ENCODE peak calls at places on chromosomes 6 and 20, in nine cellular contexts. V, J, I, P, T, U, N, L and H are unnamed samples.

GRCh38 chr6:127078669-127079068 is 39.8 kb upstream of the RSPO3 start:
- DNase-seq in V (no peak), P (no peak), I (no peak), T (no peak), J (no peak), U (no peak), L (no peak), N (no peak), H (no peak)

GRCh38 chr20:21396045-21396893 is 1.1 kb downstream of the NKX2-4 start:
- DNase-seq in I (peak), V (peak), L (no peak), U (no peak), P (peak), T (no peak), J (no peak), N (no peak), H (peak)

GRCh38 chr6:53673138-53673801 is 7.7 kb upstream of the KLHL31 start:
- DNase-seq in V (peak), L (peak), J (peak), N (peak), U (no peak), T (peak), P (no peak), I (no peak), H (no peak)

GRCh38 chr6:16320533-16321340 is 82.3 kb downstream of the GMPR start:
- DNase-seq in P (no peak), T (peak), U (no peak), I (no peak), L (no peak), J (peak), V (peak), N (peak), H (no peak)

GRCh38 chr6:32779036-32779435 is 15.7 kb upstream of the HLA-DQB2 start:
- DNase-seq in I (no peak), V (no peak), L (no peak), T (no peak), U (no peak), P (no peak), J (no peak), N (no peak), H (no peak)

GRCh38 chr20:35600176-35600995 is 15.2 kb upstream of the SPAG4 start:
- DNase-seq in N (no peak), T (no peak), J (no peak), V (no peak), L (no peak), U (no peak), P (no peak), I (no peak), H (no peak)

GRCh38 chr20:43972051-43972450 is 57.4 kb downstream of the TOX2 start:
- DNase-seq in I (no peak), N (no peak), J (no peak), T (no peak), U (no peak), V (no peak), P (no peak), L (no peak), H (no peak)

GRCh38 chr6:108596947-108597346 is 36.2 kb downstream of the FOXO3 start:
- DNase-seq in J (no peak), V (no peak), P (no peak), L (no peak), I (no peak), U (no peak), T (no peak), N (no peak), H (no peak)

GRCh38 chr6:160301341-160301740 is 42.7 kb upstream of the SLC22A2 start:
- DNase-seq in N (no peak), P (no peak), T (no peak), V (no peak), L (no peak), U (no peak), I (no peak), J (no peak), H (no peak)

GRCh38 chr6:134725590-134725989 is 224.3 kb downstream of the ALDH8A1 start:
- DNase-seq in U (no peak), N (no peak), P (no peak), J (no peak), V (no peak), T (no peak), I (no peak), L (no peak), H (no peak)

GRCh38 chr6:169831450-169832246 is 80.2 kb downstream of the ERMARD start:
- DNase-seq in I (peak), P (peak), U (no peak), L (peak), T (peak), J (peak), N (peak), V (peak), H (peak)

GRCh38 chr6:692356-692851 is 535 bp downstream of the EXOC2 start:
- DNase-seq in P (peak), U (peak), T (peak), J (no peak), V (peak), L (peak), I (peak), N (peak), H (peak)

GRCh38 chr6:8435845-8436168 is 462 bp upstream of the SLC35B3 start:
- DNase-seq in I (no peak), J (no peak), V (no peak), U (no peak), T (no peak), L (no peak), P (no peak), N (no peak), H (no peak)

GRCh38 chr6:105954148-105954547 is 132.0 kb upstream of the PRDM1 start:
- DNase-seq in U (no peak), T (no peak), N (no peak), J (no peak), P (no peak), I (peak), V (no peak), L (no peak), H (no peak)

GRCh38 chr20:23257848-23258746 is 92.5 kb upstream of the NXT1 start:
- DNase-seq in L (peak), P (no peak), T (peak), U (no peak), V (peak), N (peak), I (no peak), J (peak), H (no peak)

GRCh38 chr6:37940074-37940847 is 120.7 kb downstream of the ZFAND3 start:
- DNase-seq in I (peak), P (peak), L (peak), T (peak), U (no peak), N (peak), J (peak), V (peak), H (no peak)

GRCh38 chr6:122246906-122247658 is 152.4 kb upstream of the HSF2 start:
- DNase-seq in T (no peak), P (peak), V (no peak), U (no peak), J (no peak), N (no peak), I (no peak), L (no peak), H (no peak)

GRCh38 chr6:156396791-156397418 is 380.3 kb upstream of the ARID1B start:
- DNase-seq in J (no peak), U (no peak), T (no peak), P (no peak), V (no peak), L (no peak), N (no peak), I (no peak), H (no peak)

GRCh38 chr6:30955367-30956042 is 14.7 kb downstream of the MUCL3 start:
- DNase-seq in U (peak), T (peak), L (peak), J (peak), V (no peak), I (peak), P (peak), N (peak), H (peak)

GRCh38 chr6:161001421-161001820 is 9.9 kb downstream of the MAP3K4 start:
- DNase-seq in T (peak), N (no peak), U (no peak), L (no peak), V (no peak), I (peak), J (no peak), P (no peak), H (no peak)

GRCh38 chr6:126945150-126945549 is 173.3 kb upstream of the RSPO3 start:
- DNase-seq in U (no peak), N (no peak), J (no peak), L (no peak), T (no peak), V (no peak), I (no peak), P (no peak), H (no peak)

GRCh38 chr20:57401565-57401918 is 10.3 kb downstream of the RBM38 start:
- DNase-seq in P (peak), N (no peak), U (no peak), L (no peak), T (no peak), I (no peak), V (no peak), J (no peak), H (no peak)

GRCh38 chr6:48101277-48101676 is 9.7 kb downstream of the PTCHD4 start:
- DNase-seq in N (no peak), U (no peak), T (peak), J (peak), V (peak), L (peak), P (no peak), I (no peak), H (no peak)

GRCh38 chr20:11895832-11896484 is 21.7 kb upstream of the BTBD3 start:
- DNase-seq in I (no peak), N (no peak), J (peak), U (no peak), V (no peak), P (no peak), L (peak), T (peak), H (no peak)

GRCh38 chr6:119259027-119259426 is 90.5 kb downstream of the MAN1A1 start:
- DNase-seq in T (no peak), V (no peak), I (no peak), P (no peak), U (no peak), L (no peak), N (no peak), J (no peak), H (no peak)

GRCh38 chr20:16369441-16369840 is 203.8 kb downstream of the KIF16B start:
- DNase-seq in I (no peak), V (no peak), U (no peak), T (peak), J (no peak), N (no peak), P (no peak), L (no peak), H (no peak)

GRCh38 chr20:16363832-16364687 is 209.2 kb downstream of the KIF16B start:
- DNase-seq in T (no peak), U (no peak), L (no peak), N (no peak), V (no peak), J (peak), P (no peak), I (no peak), H (no peak)

GRCh38 chr20:16367948-16368560 is 205.2 kb downstream of the KIF16B start:
- DNase-seq in V (no peak), N (no peak), T (no peak), J (no peak), L (no peak), U (no peak), P (no peak), I (no peak), H (no peak)

GRCh38 chr20:16366548-16366947 is 206.7 kb downstream of the KIF16B start:
- DNase-seq in V (no peak), J (no peak), U (no peak), N (no peak), I (no peak), L (no peak), T (no peak), P (no peak), H (no peak)

GRCh38 chr20:16368645-16369292 is 204.5 kb downstream of the KIF16B start:
- DNase-seq in I (no peak), L (peak), N (no peak), U (no peak), P (no peak), J (peak), T (peak), V (no peak), H (no peak)
- TF ChIP-seq CTCF in I (no peak), L (no peak), N (no peak), U (no peak), P (no peak), J (peak), T (no peak), V (no peak), H (no peak)

GRCh38 chr6:21908117-21908848 is 314.7 kb downstream of the SOX4 start:
- DNase-seq in J (no peak), P (no peak), V (no peak), L (no peak), U (no peak), N (no peak), I (no peak), T (no peak), H (no peak)

GRCh38 chr6:21909321-21909720 is 315.8 kb downstream of the SOX4 start:
- DNase-seq in V (no peak), L (no peak), U (no peak), J (no peak), T (no peak), P (no peak), N (no peak), I (no peak), H (no peak)

GRCh38 chr6:21906826-21907225 is 313.3 kb downstream of the SOX4 start:
- DNase-seq in P (no peak), U (no peak), N (no peak), L (no peak), J (no peak), I (no peak), V (no peak), T (no peak), H (no peak)

GRCh38 chr6:21905531-21905930 is 312.0 kb downstream of the SOX4 start:
- DNase-seq in V (no peak), L (no peak), I (no peak), T (no peak), P (no peak), N (no peak), U (no peak), J (no peak), H (no peak)

GRCh38 chr6:21907291-21907690 is 313.7 kb downstream of the SOX4 start:
- DNase-seq in L (no peak), I (no peak), N (no peak), J (no peak), P (no peak), T (no peak), U (no peak), V (no peak), H (no peak)
- TF ChIP-seq CTCF in L (no peak), I (no peak), N (no peak), J (no peak), P (no peak), T (no peak), U (no peak), V (no peak), H (no peak)

GRCh38 chr6:135970750-135971149 is 119.2 kb downstream of the PDE7B start:
- DNase-seq in V (no peak), I (no peak), P (no peak), T (no peak), J (no peak), N (no peak), U (no peak), L (no peak), H (no peak)

GRCh38 chr6:135972586-135972985 is 121.1 kb downstream of the PDE7B start:
- DNase-seq in U (no peak), P (no peak), N (no peak), V (no peak), T (no peak), J (no peak), L (no peak), I (no peak), H (no peak)

GRCh38 chr6:135972120-135972519 is 120.6 kb downstream of the PDE7B start:
- DNase-seq in U (no peak), L (no peak), J (no peak), N (no peak), V (no peak), P (no peak), T (no peak), I (no peak), H (no peak)

GRCh38 chr6:135974416-135974815 is 122.9 kb downstream of the PDE7B start:
- DNase-seq in N (no peak), U (no peak), V (no peak), J (peak), T (peak), L (no peak), P (no peak), I (no peak), H (no peak)

GRCh38 chr6:135976585-135976984 is 125.1 kb downstream of the PDE7B start:
- DNase-seq in L (no peak), J (no peak), U (no peak), V (no peak), I (no peak), P (no peak), N (no peak), T (no peak), H (no peak)
- TF ChIP-seq CTCF in L (no peak), J (no peak), U (no peak), V (no peak), I (no peak), P (no peak), N (no peak), T (no peak), H (no peak)

DNA sequence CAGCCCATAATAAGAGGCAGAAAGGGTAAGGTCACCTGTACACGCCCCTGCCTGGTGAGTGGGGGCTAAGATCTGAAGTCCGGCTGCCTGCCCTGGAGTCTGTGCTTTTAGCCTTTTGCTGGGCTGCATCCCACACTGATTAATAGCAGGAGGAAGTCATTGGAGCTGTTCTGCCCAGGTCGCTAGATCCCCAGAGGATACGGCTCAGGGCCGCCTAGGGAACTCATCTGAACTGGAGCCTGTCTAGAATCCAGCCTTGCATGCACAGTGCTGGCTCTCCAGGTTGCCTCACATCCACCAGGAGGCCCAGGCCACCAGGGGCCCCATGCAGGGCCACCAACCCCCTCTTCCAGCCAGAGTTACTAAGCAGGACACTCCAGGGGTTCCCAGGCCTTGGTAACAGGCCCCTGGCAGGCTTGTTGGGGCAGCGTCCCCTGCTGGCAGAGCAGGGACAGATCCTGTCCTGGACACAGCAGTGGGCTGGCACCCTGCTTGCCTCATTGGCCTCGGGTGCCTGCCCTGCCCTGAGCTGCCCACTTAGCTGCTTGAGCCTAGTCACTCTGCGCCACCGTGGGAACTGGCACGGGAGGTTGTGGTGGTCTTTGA is 35.3 kb downstream of the EFCAB8 start:
- DNase-seq in T (peak), V (no peak), I (peak), U (no peak), P (peak), N (no peak), J (peak), L (peak), H (no peak)
- TF ChIP-seq CTCF in T (peak), V (peak), I (no peak), U (peak), P (no peak), N (peak), J (peak), L (peak), H (no peak)

GRCh38 chr20:47818466-47818865 is 33.2 kb upstream of the SULF2 start:
- DNase-seq in V (no peak), P (no peak), J (no peak), N (no peak), U (no peak), L (no peak), T (no peak), I (no peak), H (no peak)

GRCh38 chr20:47818996-47819609 is 33.8 kb upstream of the SULF2 start:
- DNase-seq in I (no peak), J (no peak), N (no peak), U (no peak), T (no peak), L (no peak), P (no peak), V (no peak), H (no peak)

GRCh38 chr20:47816487-47817451 is 31.5 kb upstream of the SULF2 start:
- DNase-seq in J (no peak), U (peak), N (no peak), I (no peak), V (no peak), P (no peak), T (no peak), L (no peak), H (no peak)

GRCh38 chr20:47815866-47816265 is 30.6 kb upstream of the SULF2 start:
- DNase-seq in P (no peak), T (no peak), U (no peak), L (no peak), I (no peak), J (no peak), V (no peak), N (no peak), H (no peak)

DNA sequence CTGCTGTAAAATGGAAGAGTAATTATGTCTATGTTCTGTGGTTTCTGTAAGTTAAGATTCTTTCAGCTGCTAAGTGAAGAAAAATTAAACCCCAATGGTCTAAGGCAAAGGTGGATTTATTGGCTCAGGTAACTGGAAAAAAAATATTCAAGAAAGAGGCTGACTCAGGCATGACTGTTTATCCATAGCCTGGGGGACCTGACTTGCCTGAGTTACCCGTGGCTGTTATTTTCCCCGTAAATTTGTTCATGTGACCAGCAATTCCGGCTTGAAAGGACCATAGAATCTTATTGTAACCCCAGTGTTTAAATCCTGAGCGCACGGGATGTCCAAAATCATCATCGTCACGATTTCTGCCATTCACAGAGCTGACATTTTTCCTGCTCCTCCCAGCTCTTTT is 32.3 kb upstream of the SULF2 start:
- DNase-seq in N (no peak), U (no peak), J (no peak), I (no peak), L (no peak), P (no peak), T (no peak), V (no peak), H (no peak)
- TF ChIP-seq CTCF in N (no peak), U (no peak), J (no peak), I (no peak), L (no peak), P (no peak), T (no peak), V (no peak), H (no peak)